ENCODE peak calls at places on chromosomes 6 and 20, in five cellular contexts. U is K562, D is GM12891, W is HepG2, Q is H1. G is an unnamed sample.

GRCh38 chr6:120384671-120385070 is 949.6 kb downstream of the TBC1D32 start:
- DNase-seq in U (no peak), D (no peak), W (no peak), Q (no peak), G (no peak)

GRCh38 chr6:73523434-73524123 is 2.7 kb upstream of the EEF1A1 start:
- DNase-seq in U (peak; percentile 93), D (peak; percentile 45), W (peak; percentile 66), Q (no peak), G (peak; percentile 52)

GRCh38 chr20:62697468-62697912 is 11.1 kb upstream of the NTSR1 start:
- DNase-seq in U (no peak), D (no peak), W (no peak), Q (no peak), G (no peak)

GRCh38 chr6:30518505-30518850 is 29.2 kb downstream of the HLA-E start:
- DNase-seq in U (no peak), D (no peak), W (peak; percentile 20), Q (no peak), G (no peak)

GRCh38 chr6:157070403-157071107 is 252.8 kb downstream of the TMEM242 start:
- DNase-seq in U (no peak), D (no peak), W (no peak), Q (no peak), G (no peak)

GRCh38 chr6:35386989-35387388 is 44.6 kb downstream of the PPARD start:
- DNase-seq in U (no peak), D (no peak), W (no peak), Q (no peak), G (no peak)

GRCh38 chr6:83193747-83194582 is 808 bp downstream of the RWDD2A start:
- DNase-seq in U (peak; percentile 28), D (peak; percentile 21), W (peak; percentile 30), Q (peak; percentile 46), G (peak; percentile 19)

GRCh38 chr20:36105731-36106226 is 48.8 kb upstream of the EPB41L1 start:
- DNase-seq in U (no peak), D (no peak), W (no peak), Q (no peak), G (no peak)

GRCh38 chr6:167702241-167702827 is 124.4 kb upstream of the AFDN start:
- DNase-seq in U (no peak), D (no peak), W (no peak), Q (no peak), G (no peak)

GRCh38 chr6:106124015-106124414 is 37.9 kb downstream of the PRDM1 start:
- DNase-seq in U (no peak), D (no peak), W (no peak), Q (no peak), G (no peak)

GRCh38 chr6:116876635-116877611 is at the start of gene RFX6:
- DNase-seq in U (peak; percentile 9), D (peak; percentile 5), W (no peak), Q (no peak), G (no peak)

GRCh38 chr6:31615748-31616147 is 714 bp downstream of the AIF1 start:
- DNase-seq in U (no peak), D (no peak), W (no peak), Q (no peak), G (no peak)

GRCh38 chr6:160137989-160138835 is 16.6 kb downstream of the SLC22A1 start:
- DNase-seq in U (peak; percentile 73), D (peak; percentile 48), W (peak; percentile 57), Q (no peak), G (no peak)

GRCh38 chr20:53752971-53753879 is 159.6 kb upstream of the ZNF217 start:
- DNase-seq in U (peak; percentile 80), D (no peak), W (no peak), Q (no peak), G (no peak)

GRCh38 chr6:38150681-38151296 is 331.3 kb downstream of the ZFAND3 start:
- DNase-seq in U (no peak), D (no peak), W (no peak), Q (no peak), G (no peak)

GRCh38 chr6:158737710-158738615 is 81.2 kb downstream of the EZR start:
- DNase-seq in U (no peak), D (no peak), W (no peak), Q (no peak), G (no peak)

GRCh38 chr6:122678841-122679240 is 68.6 kb downstream of the PKIB start:
- DNase-seq in U (no peak), D (no peak), W (no peak), Q (no peak), G (no peak)

GRCh38 chr20:16661738-16662137 is 68.1 kb upstream of the SNRPB2 start:
- DNase-seq in U (no peak), D (no peak), W (no peak), Q (no peak), G (no peak)

GRCh38 chr6:139364302-139364981 is 10.0 kb downstream of the CITED2 start:
- DNase-seq in U (peak; percentile 66), D (peak; percentile 13), W (no peak), Q (no peak), G (no peak)

GRCh38 chr6:20366082-20366834 is 35.4 kb upstream of the E2F3 start:
- DNase-seq in U (no peak), D (no peak), W (no peak), Q (no peak), G (no peak)

GRCh38 chr6:2970753-2971419 is 481 bp downstream of the SERPINB6 start:
- DNase-seq in U (peak; percentile 84), D (no peak), W (no peak), Q (no peak), G (peak; percentile 37)

GRCh38 chr6:86355271-86355670 is 582.1 kb upstream of the HTR1E start:
- DNase-seq in U (no peak), D (no peak), W (no peak), Q (no peak), G (no peak)

GRCh38 chr6:14746139-14746837 is 499.6 kb upstream of the JARID2 start:
- DNase-seq in U (no peak), D (no peak), W (no peak), Q (no peak), G (no peak)

GRCh38 chr6:37212268-37212667 is 42.3 kb downstream of the PIM1 start:
- DNase-seq in U (no peak), D (no peak), W (no peak), Q (no peak), G (no peak)

GRCh38 chr6:80132942-80133517 is 26.6 kb downstream of the BCKDHB start:
- DNase-seq in U (peak; percentile 61), D (no peak), W (peak; percentile 27), Q (no peak), G (no peak)

GRCh38 chr6:53353624-53354023 is 4.9 kb upstream of the ELOVL5 start:
- DNase-seq in U (no peak), D (no peak), W (no peak), Q (no peak), G (no peak)

GRCh38 chr6:52596371-52597028 is 19.6 kb upstream of the TRAM2 start:
- DNase-seq in U (no peak), D (no peak), W (peak; percentile 94), Q (no peak), G (no peak)

GRCh38 chr6:143843689-143844405 is 709 bp downstream of the LTV1 start:
- DNase-seq in U (peak; percentile 42), D (no peak), W (peak; percentile 13), Q (no peak), G (no peak)

GRCh38 chr20:58497911-58498310 is 17.3 kb downstream of the APCDD1L start:
- DNase-seq in U (no peak), D (no peak), W (no peak), Q (no peak), G (no peak)

GRCh38 chr6:82589509-82590206 is 226.0 kb downstream of the TPBG start:
- DNase-seq in U (peak; percentile 8), D (no peak), W (peak; percentile 3), Q (peak; percentile 7), G (no peak)

GRCh38 chr20:53262294-53262840 is 290.2 kb downstream of the TSHZ2 start:
- DNase-seq in U (no peak), D (no peak), W (no peak), Q (no peak), G (no peak)

GRCh38 chr6:129138739-129139405 is 255.9 kb downstream of the LAMA2 start:
- DNase-seq in U (no peak), D (no peak), W (no peak), Q (no peak), G (no peak)
- TF ChIP-seq POLR2AphosphoS5 in U (no peak), D (no peak), W (no peak), Q (no peak), G (no peak)

DNA sequence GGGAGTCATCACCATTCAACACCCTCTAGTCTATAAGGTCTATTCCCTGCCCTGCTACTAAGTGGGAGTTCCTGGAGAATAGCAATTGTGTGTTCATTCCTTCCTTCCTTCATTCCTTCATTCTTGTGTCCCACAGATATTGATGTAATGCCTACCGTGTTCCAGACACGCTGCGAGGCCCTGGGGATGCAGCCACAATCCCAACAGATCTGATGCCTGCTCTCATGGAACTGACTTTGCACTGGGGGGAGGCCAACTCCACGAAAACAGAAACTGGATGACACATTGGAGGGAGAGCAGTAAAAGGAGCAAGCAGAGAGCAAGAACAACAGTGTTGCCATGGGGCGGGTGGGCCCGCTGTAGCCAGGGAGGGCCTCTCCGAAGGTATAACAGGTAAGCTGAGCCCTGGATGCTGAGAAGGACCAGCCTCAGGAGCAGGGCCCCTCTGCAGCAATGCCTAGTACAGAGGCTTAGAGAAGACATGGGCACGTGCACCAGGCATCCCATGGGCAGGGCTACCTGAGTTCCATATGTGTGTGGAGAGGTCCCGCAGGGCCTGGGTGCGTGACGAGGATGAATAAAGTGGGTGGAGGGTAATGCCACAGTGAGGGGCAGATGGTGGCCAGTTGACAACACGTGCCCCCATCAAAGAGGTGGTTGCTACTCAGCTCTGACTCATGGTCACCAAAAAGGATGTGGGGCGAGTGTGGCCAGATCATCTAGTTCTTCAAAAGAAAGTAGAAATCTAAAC is 173.9 kb downstream of the NFATC2 start:
- DNase-seq in U (no peak), D (no peak), W (no peak), Q (no peak), G (no peak)
- TF ChIP-seq POLR2A in U (no peak), D (no peak), W (no peak), Q (no peak), G (no peak)

GRCh38 chr20:37800618-37801017 is 102.3 kb upstream of the VSTM2L start:
- DNase-seq in U (no peak), D (no peak), W (no peak), Q (no peak), G (no peak)
- TF ChIP-seq TAF1 in U (no peak), D (no peak), W (no peak), Q (no peak), G (no peak)

DNA sequence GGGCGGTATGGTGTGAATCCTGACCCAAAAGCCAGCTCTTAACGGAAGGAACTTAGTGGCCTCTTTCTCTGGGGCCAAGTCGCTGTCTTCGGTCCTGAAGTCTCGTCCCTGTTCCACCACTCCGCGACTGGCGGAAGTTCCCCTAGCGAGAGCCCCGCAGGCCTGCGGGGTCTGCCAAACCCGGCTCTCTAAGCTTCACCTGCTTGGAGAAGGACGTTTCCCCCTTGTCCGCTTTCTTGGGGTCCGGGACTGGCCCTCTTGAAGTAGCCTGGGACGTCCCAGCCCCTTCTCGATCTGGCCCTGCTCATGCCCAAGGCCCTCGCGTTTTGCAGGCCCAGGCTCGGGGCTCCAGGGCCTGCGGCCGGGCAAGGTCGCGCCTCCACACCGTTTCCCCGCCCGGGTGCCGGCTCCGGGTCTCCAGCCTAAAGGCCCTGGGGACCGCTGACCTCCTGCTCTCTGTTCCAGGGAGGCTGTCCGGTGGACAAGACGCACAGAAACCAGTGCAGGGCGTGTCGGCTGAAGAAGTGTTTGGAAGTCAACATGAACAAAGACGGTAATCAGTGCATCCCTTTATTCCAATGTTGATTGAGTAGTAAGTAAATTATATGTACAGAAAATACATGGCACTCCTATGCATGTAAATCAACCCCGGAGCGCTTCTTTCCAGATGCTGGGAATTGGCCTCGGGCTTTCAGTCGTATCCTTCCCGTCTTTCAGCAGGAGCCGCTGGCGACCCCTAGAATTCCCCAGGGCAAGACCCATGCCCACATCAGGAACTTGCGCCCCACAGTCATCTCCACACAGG is 8.8 kb downstream of the NR2E1 start:
- DNase-seq in U (peak; percentile 15), D (no peak), W (no peak), Q (no peak), G (no peak)
- TF ChIP-seq POLR2AphosphoS5 in U (no peak), D (no peak), W (no peak), Q (no peak), G (no peak)

G was measured in GM12892.